ENCODE peak calls at places on chromosomes 11 and 22, in nine cellular contexts. K is midbrain; H is NCI-H1417; X is stimulated activated CD8-positive, alpha-beta memory T cell treated with anti-CD3 and anti-CD28 coated beads, Interleukin-15, amount 100 ng/mL, for 24 hours; E is BE2C; N is esophagus squamous epithelium; F is activated naive CD4-positive, alpha-beta T cell; C is NCI-H2029; Q is AG04450. Y is an unnamed sample.

GRCh38 chr22:16915711-16916110 is 90.5 kb upstream of the XKR3 start:
- DNase-seq in K (no peak), N (no peak), C (no peak), E (no peak), H (no peak), Q (no peak), X (no peak), F (no peak), Y (no peak)

GRCh38 chr11:121336279-121336947 is 43.8 kb downstream of the SC5D start:
- DNase-seq in N (no peak), X (no peak), H (no peak), E (no peak), C (no peak), F (no peak), Q (no peak), K (no peak), Y (no peak)

GRCh38 chr11:10625281-10625981 is 57.0 kb upstream of the LYVE1 start:
- DNase-seq in F (no peak), C (no peak), N (no peak), X (no peak), H (no peak), K (no peak), E (no peak), Q (no peak), Y (no peak)

GRCh38 chr11:128458316-128458715 is 129.0 kb downstream of the ETS1 start:
- DNase-seq in F (no peak), Q (peak; percentile 55), K (no peak), C (no peak), N (no peak), X (no peak), E (no peak), H (no peak), Y (peak; percentile 83)

GRCh38 chr11:102589047-102589459 is 36.1 kb downstream of the MMP20 start:
- DNase-seq in Q (no peak), F (no peak), C (no peak), H (no peak), K (no peak), N (no peak), E (no peak), X (no peak), Y (no peak)

GRCh38 chr11:82906236-82906635 is 4.7 kb downstream of the DDIAS start:
- DNase-seq in X (no peak), H (no peak), Q (no peak), K (peak; percentile 33), F (no peak), N (no peak), E (no peak), C (peak; percentile 31), Y (no peak)

GRCh38 chr11:107916671-107917241 is 11.5 kb upstream of the RAB39A start:
- DNase-seq in Q (no peak), X (no peak), N (no peak), K (no peak), F (no peak), E (no peak), H (no peak), C (peak; percentile 54), Y (no peak)

GRCh38 chr11:77512092-77512491 is 38.2 kb upstream of the PAK1 start:
- DNase-seq in H (no peak), Q (no peak), E (no peak), N (no peak), F (no peak), C (no peak), X (no peak), K (no peak), Y (no peak)